ENCODE peak calls at places on chromosomes 3 and 15, in eight cellular contexts. X, H, P, A, J, B, N and S are unnamed samples.

GRCh38 chr15:40234783-40235182 is 4.1 kb upstream of the PAK6 start:
- DNase-seq in P (peak), A (no peak), B (no peak), H (no peak), N (no peak), J (no peak), X (no peak), S (no peak)

GRCh38 chr3:152374260-152374990 is 105.7 kb downstream of the MBNL1 start:
- DNase-seq in X (no peak), N (no peak), J (no peak), B (no peak), H (no peak), A (no peak), P (no peak), S (no peak)

GRCh38 chr3:77707271-77707670 is 667.4 kb downstream of the ROBO2 start:
- DNase-seq in N (no peak), J (peak), B (no peak), A (no peak), H (no peak), P (no peak), X (no peak), S (no peak)

GRCh38 chr3:71652786-71653419 is 69.4 kb upstream of the FOXP1 start:
- DNase-seq in A (no peak), B (peak), X (peak), N (no peak), H (no peak), J (peak), P (peak), S (peak)

GRCh38 chr3:76044601-76045600 is 259.6 kb upstream of the ZNF717 start:
- DNase-seq in B (peak), A (no peak), J (no peak), N (no peak), P (peak), H (no peak), X (no peak), S (no peak)

GRCh38 chr3:53030864-53031445 is 14.9 kb downstream of the SFMBT1 start:
- DNase-seq in H (no peak), A (peak), P (no peak), J (no peak), N (no peak), B (no peak), X (no peak), S (no peak)

GRCh38 chr15:67409175-67409574 is 111.8 kb upstream of the C15orf61 start:
- DNase-seq in P (no peak), H (no peak), B (no peak), N (no peak), J (peak), X (no peak), A (no peak), S (no peak)

GRCh38 chr3:5007873-5008272 is 28.6 kb downstream of the BHLHE40 start:
- DNase-seq in P (no peak), J (no peak), B (no peak), A (no peak), H (no peak), N (no peak), X (no peak), S (no peak)

GRCh38 chr15:52178765-52179164 is 12.4 kb downstream of the GNB5 start:
- DNase-seq in X (no peak), B (no peak), H (no peak), N (no peak), A (no peak), P (no peak), J (no peak), S (no peak)

GRCh38 chr3:123467051-123467450 is 18.2 kb upstream of the ADCY5 start:
- DNase-seq in A (no peak), X (no peak), B (no peak), N (no peak), P (no peak), H (no peak), J (no peak), S (no peak)

GRCh38 chr15:30984118-30984517 is 7.3 kb downstream of the MTMR10 start:
- DNase-seq in N (no peak), H (no peak), B (no peak), A (no peak), P (no peak), X (no peak), J (no peak), S (no peak)

GRCh38 chr3:197337656-197338055 is 39.2 kb upstream of the DLG1 start:
- DNase-seq in P (no peak), N (no peak), A (no peak), H (no peak), B (no peak), X (no peak), J (no peak), S (no peak)

GRCh38 chr15:48592221-48592731 is 53.2 kb downstream of the FBN1 start:
- DNase-seq in N (no peak), J (no peak), P (no peak), H (no peak), B (no peak), A (no peak), X (no peak), S (no peak)

GRCh38 chr3:152581941-152582340 is 253.0 kb upstream of the P2RY1 start:
- DNase-seq in N (no peak), X (no peak), P (no peak), B (no peak), J (no peak), A (no peak), H (no peak), S (no peak)

GRCh38 chr3:24192004-24192403 is 246.9 kb downstream of the NR1D2 start:
- DNase-seq in X (no peak), J (no peak), N (no peak), A (no peak), P (no peak), H (no peak), B (no peak), S (no peak)

GRCh38 chr3:153669527-153669926 is 451.7 kb upstream of the ARHGEF26 start:
- DNase-seq in H (no peak), P (no peak), B (no peak), X (no peak), J (no peak), A (no peak), N (no peak), S (no peak)

GRCh38 chr3:5140230-5140621 is 18.1 kb downstream of the ARL8B start:
- DNase-seq in N (no peak), J (no peak), A (no peak), B (no peak), P (no peak), X (no peak), H (no peak), S (no peak)

GRCh38 chr3:4751057-4752051 is 227.9 kb upstream of the BHLHE40 start:
- DNase-seq in X (no peak), B (no peak), P (no peak), H (no peak), A (no peak), J (no peak), N (no peak), S (no peak)

GRCh38 chr3:53100818-53101466 is 29.3 kb downstream of the RFT1 start:
- DNase-seq in B (no peak), X (no peak), J (no peak), N (no peak), P (no peak), H (no peak), A (no peak), S (no peak)

GRCh38 chr3:29141197-29141911 is 139.5 kb upstream of the RBMS3 start:
- DNase-seq in X (no peak), P (no peak), H (no peak), A (no peak), J (no peak), B (no peak), N (no peak), S (no peak)

GRCh38 chr3:134197681-134198261 is 52.9 kb downstream of the RYK start:
- DNase-seq in H (no peak), J (peak), N (no peak), B (no peak), X (peak), P (no peak), A (no peak), S (no peak)

GRCh38 chr15:64767203-64767602 is 8.2 kb downstream of the RBPMS2 start:
- DNase-seq in A (no peak), J (no peak), X (no peak), H (no peak), P (no peak), N (no peak), B (no peak), S (no peak)

GRCh38 chr3:157188391-157188790 is 28.4 kb upstream of the CCNL1 start:
- DNase-seq in X (no peak), P (no peak), H (no peak), J (no peak), A (no peak), B (no peak), N (no peak), S (no peak)

GRCh38 chr3:24493951-24494615 is 567 bp downstream of the THRB start:
- DNase-seq in N (peak), P (peak), X (no peak), H (peak), J (no peak), B (peak), A (no peak), S (peak)

GRCh38 chr15:78167227-78167888 is 18.2 kb downstream of the IDH3A start:
- DNase-seq in A (no peak), B (no peak), N (no peak), P (no peak), H (no peak), J (no peak), X (peak), S (no peak)

GRCh38 chr3:118380576-118380975 is 654.1 kb downstream of the IGSF11 start:
- DNase-seq in X (no peak), N (no peak), J (no peak), P (no peak), A (no peak), B (no peak), H (no peak), S (no peak)

DNA sequence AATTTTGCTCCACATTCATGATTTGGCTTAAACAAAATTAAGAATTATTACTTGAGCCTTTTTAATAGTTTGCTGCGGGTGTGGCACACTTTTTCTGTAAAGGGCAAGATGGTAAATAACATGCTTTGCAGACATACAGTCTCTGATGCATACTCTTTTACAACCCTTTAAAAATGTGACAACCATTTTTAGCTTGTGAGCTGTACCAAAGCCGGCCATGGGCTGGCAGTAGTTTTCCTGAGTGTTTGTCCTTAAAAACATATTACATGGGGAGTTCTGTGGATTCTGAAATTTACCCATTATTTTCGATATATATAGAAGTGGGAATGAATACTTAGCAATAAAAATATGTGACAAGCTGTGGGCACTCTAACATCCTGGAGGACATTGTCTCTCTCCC is 163.4 kb downstream of the FNDC3B start:
- DNase-seq in X (no peak), N (no peak), B (no peak), H (no peak), A (no peak), P (no peak), J (no peak), S (no peak)
- H3K27ac ChIP-seq in X (no peak), N (peak), B (no peak), H (peak), A (no peak), P (peak), J (peak), S (no peak)

DNA sequence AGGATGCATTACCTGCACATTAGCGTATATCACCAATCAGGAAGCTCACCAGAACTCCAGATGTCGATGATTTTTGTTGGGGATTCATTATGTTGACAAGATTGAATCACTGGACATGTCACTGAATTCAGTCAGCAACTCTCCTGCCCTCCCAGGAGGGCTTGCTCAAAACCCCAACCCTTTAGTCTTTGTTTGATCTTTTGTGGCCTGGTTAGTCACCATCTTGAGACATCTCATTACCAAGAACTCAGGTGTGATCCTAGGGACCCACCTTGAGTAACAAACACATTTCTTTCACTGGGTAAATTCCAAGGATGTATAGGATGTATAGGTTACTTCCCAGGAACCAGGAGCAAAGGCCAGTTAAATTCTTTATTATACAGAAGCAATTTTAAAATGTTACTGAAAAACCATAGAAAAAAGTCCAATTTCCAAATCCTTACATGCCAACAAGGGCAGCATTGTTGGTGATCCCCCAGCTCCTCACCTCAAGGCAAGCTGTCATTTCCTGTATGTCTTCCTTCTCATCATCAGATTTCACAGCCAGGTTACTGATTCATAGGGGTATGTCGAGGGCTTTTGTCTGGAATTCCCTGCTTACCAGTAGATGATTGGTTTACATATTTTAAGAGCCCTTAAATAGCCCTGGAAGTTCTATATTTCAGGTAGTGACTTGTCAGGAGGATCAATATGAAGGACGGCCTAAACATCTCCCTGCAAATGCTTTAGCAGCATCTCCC is 11.7 kb downstream of the SNRPN start:
- DNase-seq in H (no peak), A (no peak), P (no peak), J (no peak), N (no peak), B (no peak), X (no peak), S (no peak)
- H3K27ac ChIP-seq in H (no peak), A (no peak), P (no peak), J (no peak), N (no peak), B (no peak), X (no peak), S (no peak)

DNA sequence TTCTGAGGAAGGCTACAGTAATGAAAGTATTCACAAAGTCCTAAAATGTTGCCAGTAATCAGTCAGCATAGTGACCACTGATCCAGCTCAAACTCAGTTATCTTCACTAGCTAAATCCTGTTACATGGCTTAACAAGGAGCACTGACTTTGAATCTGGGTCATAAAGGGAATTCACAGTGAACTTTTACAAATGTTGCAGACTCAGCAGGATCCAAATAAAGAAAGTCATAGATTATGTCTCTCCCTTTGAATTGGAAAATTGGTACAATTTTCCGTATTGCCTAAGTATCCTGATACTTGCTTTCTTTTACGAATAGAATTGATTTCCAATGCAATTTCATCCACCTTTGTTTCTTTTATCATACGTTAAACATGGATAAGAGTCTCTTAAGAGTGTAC is 431.5 kb upstream of the CNTN6 start:
- DNase-seq in J (no peak), H (no peak), A (no peak), X (no peak), B (no peak), P (no peak), N (no peak), S (no peak)
- H3K27ac ChIP-seq in J (no peak), H (no peak), A (no peak), X (no peak), B (no peak), P (no peak), N (no peak), S (no peak)

DNA sequence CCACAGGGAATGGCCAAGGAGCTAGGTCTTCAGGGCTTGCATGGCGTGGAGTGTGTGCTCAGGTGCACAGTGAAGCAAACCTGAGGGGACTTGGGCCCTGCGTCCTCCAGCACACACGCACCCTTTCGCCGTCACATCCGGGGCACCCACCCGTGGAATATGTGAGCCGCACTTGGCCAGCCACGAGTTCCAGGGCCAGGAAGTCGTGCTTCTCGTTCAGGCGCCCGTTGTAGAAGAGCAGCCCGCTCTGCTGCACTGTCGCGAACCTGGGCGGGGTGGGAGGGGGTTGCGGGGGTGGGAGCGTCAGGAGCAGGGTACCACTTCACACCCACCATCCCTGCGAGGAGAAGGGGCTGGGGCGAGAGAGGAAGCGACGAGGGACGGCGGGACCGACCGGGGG is 7.1 kb downstream of the CELSR3 start:
- DNase-seq in X (no peak), J (no peak), P (no peak), N (no peak), H (no peak), A (peak), B (no peak), S (no peak)
- H3K27ac ChIP-seq in X (no peak), J (no peak), P (no peak), N (peak), H (peak), A (no peak), B (peak), S (no peak)

DNA sequence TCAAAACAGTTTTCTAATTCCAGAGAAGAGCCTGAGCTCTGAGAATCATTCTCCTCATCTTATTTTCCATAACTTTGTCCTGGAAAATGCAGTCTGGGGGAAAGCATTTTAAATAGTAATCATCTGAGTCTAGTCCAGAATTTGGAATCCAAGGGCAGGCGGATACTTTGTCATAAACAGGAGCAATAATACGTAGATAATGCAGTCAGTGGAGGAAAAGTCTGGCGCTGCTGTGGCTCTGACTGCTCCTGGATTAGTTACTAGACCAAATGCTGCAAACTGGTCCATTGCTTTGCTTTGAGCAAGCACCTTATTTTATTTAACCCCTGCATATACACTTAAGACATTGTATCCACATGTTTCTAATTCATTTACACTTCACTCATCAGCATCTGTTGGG is 285.1 kb downstream of the THSD4 start:
- DNase-seq in J (no peak), H (no peak), N (no peak), X (no peak), A (no peak), P (no peak), B (no peak), S (no peak)
- H3K27ac ChIP-seq in J (no peak), H (no peak), N (peak), X (no peak), A (no peak), P (no peak), B (no peak), S (no peak)

DNA sequence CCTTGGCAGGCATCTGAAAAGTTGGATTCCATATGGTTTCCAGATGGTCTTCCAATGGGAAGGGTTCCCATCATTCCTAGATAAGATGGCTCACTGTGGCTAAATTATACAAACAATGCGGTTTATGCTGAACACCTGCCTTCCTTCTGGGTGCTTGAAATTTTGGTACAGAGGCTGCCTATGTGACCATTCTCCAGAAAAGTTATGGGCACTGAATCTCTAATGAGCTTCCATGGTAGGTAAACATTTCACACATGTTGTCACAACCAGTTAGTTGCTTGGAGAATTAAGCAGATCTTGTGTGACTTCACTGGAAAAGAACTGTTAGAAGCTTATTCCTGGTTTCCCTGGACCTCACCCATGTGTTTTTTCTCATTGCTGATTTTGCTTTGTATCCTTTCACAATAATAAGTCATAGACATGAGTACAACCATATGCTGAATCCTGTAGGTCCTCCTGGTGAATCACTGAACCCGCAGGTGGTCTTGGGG is 30.1 kb downstream of the PLOD2 start:
- DNase-seq in H (no peak), X (no peak), B (no peak), A (no peak), J (no peak), N (no peak), P (no peak), S (no peak)
- H3K27ac ChIP-seq in H (no peak), X (no peak), B (no peak), A (no peak), J (no peak), N (no peak), P (no peak), S (no peak)

GRCh38 chr15:85789496-85789875 is 5.2 kb downstream of the KLHL25 start:
- DNase-seq in X (no peak), J (no peak), A (no peak), P (no peak), B (no peak), H (no peak), N (no peak), S (peak)

GRCh38 chr15:85785887-85786777 is 8.6 kb downstream of the KLHL25 start:
- DNase-seq in J (no peak), A (no peak), H (peak), N (no peak), X (no peak), P (peak), B (no peak), S (no peak)

GRCh38 chr15:85788796-85789495 is 5.8 kb downstream of the KLHL25 start:
- DNase-seq in J (no peak), A (no peak), B (peak), N (no peak), P (no peak), X (no peak), H (no peak), S (no peak)

GRCh38 chr15:85782112-85782511 is 12.6 kb downstream of the KLHL25 start:
- DNase-seq in J (no peak), A (no peak), X (peak), P (no peak), B (no peak), N (no peak), H (no peak), S (no peak)

GRCh38 chr15:85786778-85787114 is 8.0 kb downstream of the KLHL25 start:
- DNase-seq in H (no peak), X (no peak), B (no peak), N (no peak), P (no peak), A (no peak), J (no peak), S (no peak)
- H3K27ac ChIP-seq in H (peak), X (no peak), B (no peak), N (peak), P (peak), A (no peak), J (no peak), S (no peak)

DNA sequence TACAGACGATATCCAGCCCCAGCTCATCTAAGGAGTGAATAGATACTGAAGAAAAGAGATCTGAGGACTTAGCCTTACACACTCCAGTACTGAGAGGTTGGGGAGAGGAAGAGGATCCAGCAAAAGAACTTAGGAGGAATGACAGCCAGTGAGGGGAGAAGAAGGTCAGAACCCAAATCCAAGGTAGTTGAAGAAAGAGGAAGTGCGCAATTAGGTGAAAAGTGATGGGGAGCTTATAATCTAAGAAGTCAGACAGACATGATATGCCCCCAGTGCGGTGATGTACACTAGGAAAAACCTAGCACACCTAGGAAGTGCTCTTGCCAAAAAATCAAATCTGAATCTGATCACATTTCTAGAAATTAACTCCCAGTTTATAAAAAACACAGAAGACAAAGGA is 20.6 kb downstream of the ENTPD3 start:
- DNase-seq in H (no peak), B (no peak), J (no peak), A (no peak), X (no peak), P (no peak), N (no peak), S (no peak)
- H3K27ac ChIP-seq in H (no peak), B (no peak), J (no peak), A (no peak), X (no peak), P (no peak), N (no peak), S (no peak)